ENCODE peak calls at places on chromosomes 12 and 14, in seven cellular contexts. One of them, this sample, is unnamed.

GRCh38 chr12:6535960-6536847 is 1.9 kb downstream of the GAPDH start:
- DNase-seq in skeletal muscle cell: no peak
- DNase-seq in activated effector memory CD4-positive, alpha-beta T cell treated with Interleukin-2 at 50 U/mL for 16 hours: peak
- DNase-seq in H9: no peak
- DNase-seq in activated CD8-positive, alpha-beta memory T cell treated with anti-CD3 and anti-CD28 coated beads, Interleukin-2, amount 50 U/mL, for 4 hours: no peak
- DNase-seq in left ventricle myocardium inferior: no peak
- DNase-seq in activated T-cell treated with anti-CD3 and anti-CD28 coated beads, Interleukin-2, amount 50 U/mL, for 4 hours: no peak
- DNase-seq in this sample: no peak

GRCh38 chr12:102429755-102430154 is 50.6 kb downstream of the IGF1 start:
- DNase-seq in left ventricle myocardium inferior: no peak
- DNase-seq in activated CD8-positive, alpha-beta memory T cell treated with anti-CD3 and anti-CD28 coated beads, Interleukin-2, amount 50 U/mL, for 4 hours: no peak
- DNase-seq in activated effector memory CD4-positive, alpha-beta T cell treated with Interleukin-2 at 50 U/mL for 16 hours: no peak
- DNase-seq in skeletal muscle cell: no peak
- DNase-seq in activated T-cell treated with anti-CD3 and anti-CD28 coated beads, Interleukin-2, amount 50 U/mL, for 4 hours: no peak
- DNase-seq in H9: no peak
- DNase-seq in this sample: no peak

GRCh38 chr14:67500981-67501380 is 12.5 kb upstream of the TMEM229B start:
- DNase-seq in skeletal muscle cell: no peak
- DNase-seq in H9: no peak
- DNase-seq in left ventricle myocardium inferior: no peak
- DNase-seq in activated T-cell treated with anti-CD3 and anti-CD28 coated beads, Interleukin-2, amount 50 U/mL, for 4 hours: no peak
- DNase-seq in activated effector memory CD4-positive, alpha-beta T cell treated with Interleukin-2 at 50 U/mL for 16 hours: no peak
- DNase-seq in activated CD8-positive, alpha-beta memory T cell treated with anti-CD3 and anti-CD28 coated beads, Interleukin-2, amount 50 U/mL, for 4 hours: no peak
- DNase-seq in this sample: peak

GRCh38 chr14:97848351-97848980 is 1051.3 kb downstream of the VRK1 start:
- DNase-seq in skeletal muscle cell: no peak
- DNase-seq in left ventricle myocardium inferior: no peak
- DNase-seq in H9: no peak
- DNase-seq in activated T-cell treated with anti-CD3 and anti-CD28 coated beads, Interleukin-2, amount 50 U/mL, for 4 hours: no peak
- DNase-seq in activated CD8-positive, alpha-beta memory T cell treated with anti-CD3 and anti-CD28 coated beads, Interleukin-2, amount 50 U/mL, for 4 hours: no peak
- DNase-seq in activated effector memory CD4-positive, alpha-beta T cell treated with Interleukin-2 at 50 U/mL for 16 hours: no peak
- DNase-seq in this sample: no peak

GRCh38 chr12:55935742-55936151 is 4.8 kb downstream of the DGKA start:
- DNase-seq in activated CD8-positive, alpha-beta memory T cell treated with anti-CD3 and anti-CD28 coated beads, Interleukin-2, amount 50 U/mL, for 4 hours: peak
- DNase-seq in left ventricle myocardium inferior: peak
- DNase-seq in activated effector memory CD4-positive, alpha-beta T cell treated with Interleukin-2 at 50 U/mL for 16 hours: peak
- DNase-seq in H9: peak
- DNase-seq in activated T-cell treated with anti-CD3 and anti-CD28 coated beads, Interleukin-2, amount 50 U/mL, for 4 hours: peak
- DNase-seq in skeletal muscle cell: no peak
- DNase-seq in this sample: no peak

GRCh38 chr12:109927622-109928021 is 27.5 kb downstream of the TCHP start:
- DNase-seq in skeletal muscle cell: no peak
- DNase-seq in activated T-cell treated with anti-CD3 and anti-CD28 coated beads, Interleukin-2, amount 50 U/mL, for 4 hours: peak
- DNase-seq in activated CD8-positive, alpha-beta memory T cell treated with anti-CD3 and anti-CD28 coated beads, Interleukin-2, amount 50 U/mL, for 4 hours: peak
- DNase-seq in activated effector memory CD4-positive, alpha-beta T cell treated with Interleukin-2 at 50 U/mL for 16 hours: peak
- DNase-seq in H9: peak
- DNase-seq in left ventricle myocardium inferior: no peak
- DNase-seq in this sample: peak

GRCh38 chr12:95418142-95418541 is 55.8 kb upstream of the METAP2 start:
- DNase-seq in skeletal muscle cell: no peak
- DNase-seq in H9: no peak
- DNase-seq in activated effector memory CD4-positive, alpha-beta T cell treated with Interleukin-2 at 50 U/mL for 16 hours: no peak
- DNase-seq in activated CD8-positive, alpha-beta memory T cell treated with anti-CD3 and anti-CD28 coated beads, Interleukin-2, amount 50 U/mL, for 4 hours: no peak
- DNase-seq in activated T-cell treated with anti-CD3 and anti-CD28 coated beads, Interleukin-2, amount 50 U/mL, for 4 hours: no peak
- DNase-seq in left ventricle myocardium inferior: no peak
- DNase-seq in this sample: no peak

GRCh38 chr14:51880810-51881580 is 20.6 kb downstream of the GNG2 start:
- DNase-seq in skeletal muscle cell: no peak
- DNase-seq in left ventricle myocardium inferior: no peak
- DNase-seq in activated T-cell treated with anti-CD3 and anti-CD28 coated beads, Interleukin-2, amount 50 U/mL, for 4 hours: no peak
- DNase-seq in H9: no peak
- DNase-seq in activated effector memory CD4-positive, alpha-beta T cell treated with Interleukin-2 at 50 U/mL for 16 hours: no peak
- DNase-seq in activated CD8-positive, alpha-beta memory T cell treated with anti-CD3 and anti-CD28 coated beads, Interleukin-2, amount 50 U/mL, for 4 hours: no peak
- DNase-seq in this sample: no peak